ENCODE peak calls at places on chromosomes 11 and 22, in ten cellular contexts. Y is T-helper 1 cell; Z is activated T-cell treated with anti-CD3 and anti-CD28 coated beads, Interleukin-2, amount 50 U/mL, for 72 hours; E is mucosa of descending colon; T is lower leg skin; D is lung microvascular endothelial cell; U is midbrain; M is AML-193; Q is stimulated activated CD8-positive, alpha-beta memory T cell treated with anti-CD3 and anti-CD28 coated beads, Interleukin-12 subunit alpha, Interleukin-12 subunit beta, amount 100 ng/mL, for 1 hour; I is bronchial epithelial cell. W is an unnamed sample.

GRCh38 chr22:30905696-30906341 is 62.8 kb downstream of the MORC2 start:
- DNase-seq in Y (no peak), Z (no peak), E (no peak), T (no peak), D (no peak), U (no peak), M (no peak), Q (no peak), I (no peak), W (no peak)

GRCh38 chr22:37431811-37432707 is 4.8 kb upstream of the ELFN2 start:
- DNase-seq in Y (no peak), Z (peak), E (no peak), T (no peak), D (no peak), U (no peak), M (no peak), Q (no peak), I (peak), W (peak)

GRCh38 chr11:20599424-20600346 is at the start of gene SLC6A5:
- DNase-seq in Y (no peak), Z (peak), E (peak), T (no peak), D (peak), U (peak), M (no peak), Q (no peak), I (peak), W (peak)

GRCh38 chr11:3745161-3745560 is 52.2 kb downstream of the NUP98 start:
- DNase-seq in Y (no peak), Z (no peak), E (no peak), T (no peak), D (no peak), U (no peak), M (no peak), Q (no peak), I (peak), W (no peak)

GRCh38 chr11:6695377-6695776 is 12.2 kb upstream of the MRPL17 start:
- DNase-seq in Y (no peak), Z (no peak), E (no peak), T (no peak), D (peak), U (no peak), M (no peak), Q (no peak), I (no peak), W (peak)

GRCh38 chr11:4580124-4580523 is 1.4 kb upstream of the OR52I2 start:
- DNase-seq in Y (no peak), Z (no peak), E (no peak), T (no peak), D (no peak), U (no peak), M (no peak), Q (no peak), I (no peak), W (no peak)

GRCh38 chr11:69444381-69445130 is 36.9 kb upstream of the LINC01488 start:
- DNase-seq in Y (no peak), Z (no peak), E (peak), T (peak), D (peak), U (no peak), M (peak), Q (no peak), I (peak), W (peak)

GRCh38 chr11:2166091-2166851 is 5.3 kb upstream of the INS start:
- DNase-seq in Y (peak), Z (peak), E (peak), T (no peak), D (peak), U (no peak), M (no peak), Q (peak), I (no peak), W (peak)

GRCh38 chr11:68872216-68873003 is 30.7 kb upstream of the CPT1A start:
- DNase-seq in Y (no peak), Z (no peak), E (no peak), T (no peak), D (no peak), U (no peak), M (no peak), Q (no peak), I (peak), W (peak)

GRCh38 chr22:42996646-42997365 is 18.1 kb downstream of the PACSIN2 start:
- DNase-seq in Y (no peak), Z (no peak), E (no peak), T (no peak), D (no peak), U (no peak), M (no peak), Q (no peak), I (no peak), W (no peak)

GRCh38 chr11:76621466-76621865 is 49.1 kb downstream of the LRRC32 start:
- DNase-seq in Y (no peak), Z (no peak), E (no peak), T (no peak), D (no peak), U (no peak), M (no peak), Q (no peak), I (no peak), W (no peak)

GRCh38 chr22:47303161-47303890 is 540.9 kb downstream of the TBC1D22A start:
- DNase-seq in Y (no peak), Z (no peak), E (no peak), T (no peak), D (no peak), U (no peak), M (no peak), Q (no peak), I (no peak), W (no peak)

GRCh38 chr11:66970808-66971442 is 4.2 kb upstream of the C11orf86 start:
- DNase-seq in Y (no peak), Z (peak), E (no peak), T (peak), D (no peak), U (no peak), M (peak), Q (no peak), I (peak), W (peak)

GRCh38 chr11:33802414-33802950 is 28.2 kb upstream of the FBXO3 start:
- DNase-seq in Y (no peak), Z (peak), E (peak), T (peak), D (peak), U (peak), M (no peak), Q (no peak), I (peak), W (peak)

GRCh38 chr11:8203980-8204379 is 35.2 kb upstream of the RIC3 start:
- DNase-seq in Y (no peak), Z (no peak), E (no peak), T (no peak), D (no peak), U (no peak), M (no peak), Q (no peak), I (no peak), W (no peak)

GRCh38 chr11:128509990-128510389 is 77.4 kb downstream of the ETS1 start:
- DNase-seq in Y (no peak), Z (no peak), E (no peak), T (no peak), D (no peak), U (no peak), M (no peak), Q (no peak), I (peak), W (no peak)

GRCh38 chr11:57901278-57901677 is 122.4 kb upstream of the OR9Q1 start:
- DNase-seq in Y (no peak), Z (no peak), E (no peak), T (no peak), D (no peak), U (no peak), M (no peak), Q (no peak), I (no peak), W (no peak)

GRCh38 chr11:115054541-115055538 is 376.5 kb downstream of the NXPE2 start:
- DNase-seq in Y (no peak), Z (no peak), E (no peak), T (no peak), D (no peak), U (no peak), M (no peak), Q (no peak), I (no peak), W (no peak)

GRCh38 chr11:86152006-86152862 is 83.3 kb upstream of the PICALM start:
- DNase-seq in Y (no peak), Z (no peak), E (no peak), T (no peak), D (no peak), U (peak), M (no peak), Q (no peak), I (peak), W (no peak)

GRCh38 chr11:108774037-108774436 is 109.2 kb downstream of the DDX10 start:
- DNase-seq in Y (no peak), Z (no peak), E (no peak), T (no peak), D (no peak), U (no peak), M (no peak), Q (no peak), I (no peak), W (no peak)

GRCh38 chr11:127993788-127994187 is 593.6 kb downstream of the ETS1 start:
- DNase-seq in Y (no peak), Z (no peak), E (no peak), T (no peak), D (no peak), U (no peak), M (no peak), Q (no peak), I (no peak), W (peak)

GRCh38 chr11:45354976-45355705 is 69.0 kb upstream of the SYT13 start:
- DNase-seq in Y (peak), Z (peak), E (peak), T (peak), D (peak), U (peak), M (no peak), Q (peak), I (peak), W (peak)

GRCh38 chr11:83583953-83584352 is 297.8 kb upstream of the CCDC90B start:
- DNase-seq in Y (no peak), Z (no peak), E (no peak), T (no peak), D (no peak), U (no peak), M (no peak), Q (no peak), I (peak), W (no peak)

GRCh38 chr11:46914363-46914762 is 4.0 kb downstream of the LRP4 start:
- DNase-seq in Y (no peak), Z (no peak), E (no peak), T (no peak), D (no peak), U (no peak), M (no peak), Q (no peak), I (peak), W (no peak)

GRCh38 chr22:50060441-50061140 is 2.5 kb upstream of the TTLL8 start:
- DNase-seq in Y (no peak), Z (no peak), E (no peak), T (no peak), D (no peak), U (no peak), M (no peak), Q (no peak), I (no peak), W (no peak)